ENCODE peak calls at places on chromosome 4, in four cellular contexts. H is suprapubic skin, W is HCT116, P is transverse colon. B is an unnamed sample. For H3K36me3, the result is how much of the 10 kb centered on the place peaks cover.

GRCh38 chr4:108527729-108528128 is 92.6 kb upstream of the RPL34 start:
- DNase-seq in H (no peak), W (no peak), P (no peak), B (no peak)

GRCh38 chr4:106238819-106239420 is 77.1 kb downstream of the TBCK start:
- DNase-seq in H (no peak), W (peak), P (no peak), B (no peak)

GRCh38 chr4:56158483-56158882 is 209.7 kb downstream of the CEP135 start:
- DNase-seq in H (no peak), W (no peak), P (peak), B (no peak)

GRCh38 chr4:76881375-76881774 is 16.6 kb downstream of the SOWAHB start:
- DNase-seq in H (no peak), W (no peak), P (peak), B (no peak)

GRCh38 chr4:159101983-159102622 is 776 bp upstream of the RAPGEF2 start:
- DNase-seq in H (no peak), W (no peak), P (no peak), B (no peak)

GRCh38 chr4:121698119-121698732 is 1.4 kb upstream of the ANXA5 start:
- DNase-seq in H (no peak), W (no peak), P (no peak), B (no peak)

GRCh38 chr4:38310446-38311043 is 350.3 kb downstream of the PTTG2 start:
- DNase-seq in H (no peak), W (no peak), P (peak), B (no peak)

GRCh38 chr4:169922632-169923276 is 103.4 kb downstream of the MFAP3L start:
- DNase-seq in H (no peak), W (no peak), P (no peak), B (no peak)

GRCh38 chr4:95506264-95506663 is 42.5 kb downstream of the UNC5C start:
- DNase-seq in H (no peak), W (peak), P (no peak), B (no peak)

DNA sequence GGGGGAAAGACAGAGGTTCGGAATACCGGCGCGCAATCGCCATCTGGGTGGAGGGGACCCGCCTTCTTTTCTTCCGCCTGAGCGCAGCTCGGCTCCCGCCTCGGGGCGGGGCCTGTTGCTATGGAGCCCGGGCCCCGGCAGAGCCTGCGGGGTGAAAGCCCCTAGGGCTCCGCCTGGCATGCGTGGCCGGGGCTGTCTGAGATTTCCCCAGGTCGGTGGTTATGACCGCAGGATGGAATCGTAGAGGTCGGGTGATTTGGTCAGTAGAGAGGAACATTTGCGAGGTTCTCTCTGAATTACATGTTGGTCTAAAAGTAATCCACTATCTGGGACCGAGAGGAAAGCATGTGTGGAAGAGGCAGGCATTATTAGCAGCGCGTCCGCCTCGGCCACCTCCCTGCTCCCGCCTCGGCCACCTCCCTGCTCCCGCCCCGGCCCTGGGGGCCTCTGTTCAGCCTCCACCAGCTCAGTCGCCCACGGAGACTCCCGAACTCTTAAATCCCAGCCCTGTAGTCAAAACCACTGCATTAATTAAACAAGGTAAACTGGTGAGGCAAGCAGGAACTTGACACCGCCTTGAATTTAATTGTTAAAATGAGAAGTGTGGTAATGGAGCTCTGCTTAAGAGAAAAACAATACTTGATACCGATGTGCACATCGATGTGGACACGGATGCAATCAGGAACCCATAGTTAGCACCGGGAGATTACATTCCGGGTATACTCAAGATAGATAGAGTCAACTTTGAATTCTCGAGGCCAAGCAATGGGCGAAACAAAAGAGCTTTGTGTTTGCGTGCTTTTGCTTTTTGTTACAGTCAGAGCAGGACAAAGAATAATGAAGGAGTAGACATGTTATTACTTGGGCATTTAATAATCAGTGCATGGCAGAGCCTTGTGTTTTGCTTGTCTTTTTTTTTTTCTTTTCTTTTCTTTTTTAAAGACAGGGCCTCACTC is 45.2 kb downstream of the TRIM2 start:
- DNase-seq in H (peak), W (peak), P (peak), B (peak)
- TF ChIP-seq POLR2AphosphoS5 in H (no peak), W (peak), P (no peak), B (peak)

GRCh38 chr4:73648478-73648877 is 28.2 kb upstream of the RASSF6 start:
- DNase-seq in H (no peak), W (no peak), P (no peak), B (no peak)
- TF ChIP-seq POLR2A in H (no peak), W (no peak), P (no peak), B (no peak)

DNA sequence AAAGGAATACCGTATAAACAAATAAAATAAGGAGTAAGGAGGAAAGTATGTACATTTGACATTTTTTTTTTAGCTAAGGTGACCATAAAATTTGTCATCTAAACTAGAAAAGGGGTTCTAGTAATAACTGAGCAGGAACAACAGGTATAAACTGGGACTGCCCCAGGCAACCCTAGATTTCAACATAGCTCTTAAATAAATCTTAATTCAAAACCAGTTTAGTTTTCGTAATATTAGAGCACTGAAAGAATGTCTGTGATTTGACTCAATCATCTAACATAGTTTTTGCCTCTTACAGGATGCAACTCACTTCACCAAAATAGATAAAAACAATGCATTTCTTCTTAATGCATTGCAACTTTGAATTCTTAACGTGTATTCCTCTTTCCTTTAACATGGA is 257.7 kb downstream of the ADAMTS3 start:
- DNase-seq in H (no peak), W (no peak), P (no peak), B (no peak)
- H3K36me3 ChIP-seq in H (under half), W (under half), P (under half), B (under half)

GRCh38 chr4:86300516-86300915 is 59.3 kb downstream of the MAPK10 start:
- DNase-seq in H (no peak), W (no peak), P (no peak), B (no peak)

GRCh38 chr4:86291180-86291579 is 68.7 kb downstream of the MAPK10 start:
- DNase-seq in H (no peak), W (no peak), P (no peak), B (no peak)

GRCh38 chr4:86294883-86295282 is 65.0 kb downstream of the MAPK10 start:
- DNase-seq in H (no peak), W (no peak), P (no peak), B (no peak)

GRCh38 chr4:86302242-86302641 is 57.6 kb downstream of the MAPK10 start:
- DNase-seq in H (no peak), W (no peak), P (peak), B (no peak)

DNA sequence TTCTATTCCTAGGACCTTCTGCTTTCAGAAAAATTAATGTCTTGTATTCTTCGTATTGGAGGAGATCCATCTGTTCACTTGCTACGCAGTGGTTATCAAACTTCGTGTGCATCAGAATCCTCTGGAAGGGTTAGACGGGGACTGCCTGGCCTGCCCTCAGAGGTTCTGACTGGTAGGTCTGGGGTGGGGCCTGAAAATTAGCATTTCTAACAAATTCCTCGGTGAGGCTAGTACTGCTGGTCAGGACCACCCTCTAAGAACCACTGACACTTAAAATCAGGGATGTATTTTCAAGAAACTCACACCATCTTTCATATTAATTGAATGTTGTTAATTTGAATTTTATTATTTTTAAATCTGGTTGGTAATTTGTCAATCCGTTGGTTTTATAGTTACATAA is 63.0 kb downstream of the MAPK10 start:
- DNase-seq in H (no peak), W (no peak), P (no peak), B (no peak)
- TF ChIP-seq POLR2AphosphoS5 in H (no peak), W (no peak), P (no peak), B (no peak)

DNA sequence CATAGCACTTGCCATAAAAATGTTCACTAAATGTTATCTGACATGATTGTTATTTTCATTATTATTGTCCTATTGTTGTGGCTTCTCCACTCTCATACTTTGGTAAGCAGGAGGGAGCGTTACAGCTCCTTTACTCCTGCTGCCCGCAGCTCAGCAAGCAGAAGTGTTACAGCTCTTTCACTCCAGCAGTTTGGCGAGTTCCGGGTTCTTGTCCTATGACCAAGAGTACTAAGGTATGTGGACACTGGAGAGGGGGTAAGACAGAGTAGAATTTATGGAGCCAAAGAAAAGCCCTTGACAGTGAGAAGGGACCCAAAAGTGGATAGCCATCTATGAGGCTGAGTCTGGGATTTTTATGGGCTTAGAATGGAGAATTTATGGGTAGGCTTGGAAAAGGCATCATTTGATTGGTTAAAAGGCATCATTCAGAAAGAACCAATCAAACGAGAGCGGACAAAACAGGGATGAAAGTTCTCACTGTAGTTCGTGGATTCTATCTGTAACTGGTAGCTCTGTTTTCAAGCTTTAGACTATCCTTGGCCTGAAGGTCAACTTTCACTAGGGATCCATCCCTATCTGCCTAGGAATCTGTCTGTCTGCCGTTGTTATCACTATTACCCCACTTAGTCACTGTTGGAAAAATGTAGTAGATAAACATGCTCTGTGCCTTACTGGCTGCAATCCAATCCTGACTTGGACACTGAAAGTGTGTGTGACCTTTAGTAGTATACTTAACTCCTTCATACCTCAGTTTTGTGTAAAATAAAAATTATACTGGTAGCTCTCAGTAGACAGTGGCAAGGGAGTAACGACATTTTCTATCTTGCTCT is 545.6 kb upstream of the LCORL start:
- DNase-seq in H (no peak), W (no peak), P (no peak), B (no peak)
- TF ChIP-seq POLR2A in H (no peak), W (no peak), P (no peak), B (no peak)

DNA sequence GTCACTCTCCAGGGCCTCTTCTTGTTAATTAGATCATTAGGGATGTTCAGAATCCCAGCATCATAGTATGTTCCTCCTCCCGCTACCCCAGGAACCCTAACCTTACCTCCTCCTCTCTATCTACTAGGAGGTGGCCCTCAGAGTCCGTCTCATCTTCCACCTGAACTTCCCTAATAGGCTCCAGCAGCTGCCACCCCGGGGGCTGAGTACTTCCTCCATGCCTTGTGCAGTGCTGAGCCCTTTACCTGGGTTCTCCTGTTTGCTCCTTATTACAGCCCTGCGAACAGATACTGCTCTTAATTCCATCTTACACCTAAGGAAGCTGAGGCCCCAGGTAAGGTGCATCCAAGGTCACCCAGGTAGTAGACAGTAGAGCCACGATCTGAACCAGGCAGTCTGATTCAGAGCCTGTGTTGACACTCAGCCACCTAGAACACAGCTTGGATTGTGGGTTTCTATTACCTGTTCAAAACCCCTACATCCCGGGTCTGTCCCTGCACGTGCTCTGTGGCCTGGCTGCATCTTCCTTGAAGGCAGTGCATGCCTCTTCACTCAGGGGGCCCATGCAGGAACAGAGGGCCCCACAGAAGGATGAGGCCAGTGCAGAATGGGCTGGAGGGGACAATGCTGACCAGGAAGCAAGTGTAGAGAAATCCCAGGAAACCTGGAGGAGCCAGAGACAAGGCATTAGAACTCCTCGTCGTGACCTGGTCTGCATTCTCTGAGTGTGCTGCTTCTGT is 51.4 kb upstream of the MSANTD1 start:
- DNase-seq in H (peak), W (no peak), P (no peak), B (no peak)
- H3K36me3 ChIP-seq in H (half or more), W (under half), P (under half), B (half or more)

GRCh38 chr4:726235-726787 is 20.7 kb downstream of the PCGF3 start:
- DNase-seq in H (no peak), W (no peak), P (no peak), B (no peak)

GRCh38 chr4:723706-724105 is 18.1 kb downstream of the PCGF3 start:
- DNase-seq in H (no peak), W (no peak), P (no peak), B (no peak)

GRCh38 chr4:726816-727215 is 21.2 kb downstream of the PCGF3 start:
- DNase-seq in H (no peak), W (no peak), P (no peak), B (no peak)

GRCh38 chr4:724131-724530 is 18.5 kb downstream of the PCGF3 start:
- DNase-seq in H (no peak), W (no peak), P (peak), B (no peak)

GRCh38 chr4:725368-726234 is 20.0 kb downstream of the PCGF3 start:
- DNase-seq in H (no peak), W (no peak), P (no peak), B (no peak)
- TF ChIP-seq POLR2AphosphoS5 in H (no peak), W (no peak), P (no peak), B (no peak)

DNA sequence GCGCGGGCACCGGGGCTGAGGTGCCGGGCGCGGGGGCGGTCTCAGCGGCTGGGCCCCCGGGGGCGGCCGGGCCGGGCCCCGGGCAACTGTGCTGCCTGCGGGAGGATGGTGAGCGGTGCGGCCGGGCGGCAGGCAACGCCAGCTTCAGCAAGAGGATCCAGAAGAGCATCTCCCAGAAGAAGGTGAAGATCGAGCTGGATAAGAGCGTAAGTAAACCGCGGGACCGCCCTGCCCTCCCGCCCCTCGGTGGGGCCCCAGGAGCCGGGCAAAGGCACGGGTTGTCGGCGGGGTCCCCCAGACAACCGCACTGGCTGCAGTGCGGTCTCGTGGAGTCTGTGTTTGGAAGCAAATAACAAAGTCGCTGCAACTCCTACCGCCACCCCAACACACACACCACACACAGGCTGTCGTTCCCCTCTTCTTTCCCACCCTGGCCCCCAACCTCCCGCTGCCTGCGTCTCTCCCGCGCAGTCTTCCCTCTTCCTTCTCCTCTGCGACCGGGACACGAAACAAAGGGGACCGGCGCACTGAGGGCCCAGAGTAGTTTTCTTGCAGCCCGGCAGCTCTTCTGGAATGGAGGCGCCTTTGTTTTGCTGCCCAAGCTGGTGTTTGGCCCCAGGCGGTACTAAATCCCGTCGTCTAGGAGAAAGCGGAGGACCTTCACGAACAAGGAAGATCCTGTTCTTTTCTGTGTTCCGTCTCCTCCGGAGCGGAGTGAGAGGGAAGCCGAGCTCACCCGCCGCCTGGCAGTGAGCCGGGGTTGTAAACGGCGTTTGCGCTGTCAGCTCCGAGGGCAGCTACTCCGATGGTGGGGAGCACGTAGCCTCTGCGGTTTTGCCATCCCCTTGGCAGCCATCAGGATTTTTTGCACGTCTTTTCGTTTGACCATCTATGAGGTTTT is 788 bp downstream of the SAP30 start:
- DNase-seq in H (peak), W (no peak), P (peak), B (peak)
- TF ChIP-seq POLR2A in H (no peak), W (no peak), P (peak), B (no peak)

DNA sequence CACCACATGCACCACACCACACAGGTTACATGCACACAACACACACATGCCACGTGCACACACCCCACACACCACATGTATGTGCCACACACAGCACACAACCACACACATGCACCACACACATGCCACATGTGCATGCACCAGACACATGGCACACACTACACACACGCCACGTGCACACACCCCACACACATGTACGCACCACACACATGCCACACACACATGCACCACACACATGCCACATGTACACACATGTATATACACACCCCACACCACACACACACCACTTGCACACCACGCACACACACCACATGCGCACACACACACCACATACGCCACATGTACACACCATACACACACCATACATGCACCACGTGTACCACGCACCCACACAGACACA is 19.6 kb upstream of the MSANTD1 start:
- DNase-seq in H (no peak), W (no peak), P (no peak), B (no peak)
- H3K36me3 ChIP-seq in H (half or more), W (under half), P (under half), B (half or more)

DNA sequence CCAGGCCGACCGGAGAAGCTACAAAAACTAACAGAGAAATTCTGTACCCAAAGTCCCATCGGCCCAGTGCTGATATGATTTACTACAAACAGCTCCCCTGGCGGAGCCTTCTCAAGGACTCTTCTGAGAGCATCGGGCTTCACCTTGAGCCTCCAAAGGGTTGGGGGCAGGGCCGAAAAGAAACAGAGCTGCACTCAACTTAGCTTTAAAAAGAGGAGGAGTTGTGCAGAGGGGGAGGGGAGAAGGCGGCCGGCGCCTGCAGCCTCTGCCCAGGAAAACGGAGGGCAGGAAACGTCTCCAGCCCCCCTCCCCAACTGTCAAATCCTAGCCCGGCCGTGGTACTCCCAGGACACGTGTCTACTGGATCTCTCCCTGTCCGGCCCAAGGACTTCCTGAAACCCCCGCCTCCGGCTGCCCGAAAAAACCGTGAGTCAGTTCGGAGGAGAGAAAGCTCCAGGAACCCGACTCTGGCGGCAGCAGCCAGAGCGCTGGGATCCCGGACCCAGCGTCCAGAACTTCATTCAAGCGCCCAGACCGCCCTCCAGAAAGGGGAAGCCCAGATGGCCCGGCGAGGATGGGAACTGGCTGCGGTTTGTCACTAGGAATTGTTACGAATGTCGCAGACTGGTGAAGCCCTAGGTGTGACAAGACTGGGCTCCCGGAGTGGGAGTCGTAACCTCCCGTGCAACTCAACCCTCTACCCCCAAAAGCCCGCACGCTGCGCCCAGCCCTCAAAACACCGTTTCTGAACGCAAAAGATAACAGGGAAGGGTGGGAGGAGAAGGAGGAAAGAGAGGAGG is 1.0 kb downstream of the ADAMTS3 start:
- DNase-seq in H (peak), W (no peak), P (peak), B (peak)
- TF ChIP-seq POLR2AphosphoS5 in H (no peak), W (no peak), P (no peak), B (no peak)

B was measured in spleen.